ENCODE peak calls at places on chromosome 5, in nine cellular contexts. J is GM12878, T is breast epithelium, N is spleen, H is H54, Q is heart left ventricle, L is HCT116, O is right lobe of liver, P is lower leg skin. A is an unnamed sample.
A peak's percentile ranks its signal among the peaks of the same experiment; 100 is the strongest.

GRCh38 chr5:1511651-1512540 is 11.9 kb downstream of the LPCAT1 start:
- DNase-seq in J (no peak), L (peak; percentile 29), N (peak; percentile 74), Q (peak; percentile 5), H (peak; percentile 94), O (peak; percentile 44), P (no peak), T (no peak), A (no peak)

GRCh38 chr5:179214678-179215077 is 130.6 kb downstream of the ADAMTS2 start:
- DNase-seq in T (no peak), O (no peak), N (no peak), Q (no peak), P (no peak), H (no peak), J (no peak), L (no peak), A (no peak)

GRCh38 chr5:163914911-163915310 is 409.5 kb downstream of the MAT2B start:
- DNase-seq in Q (no peak), T (no peak), J (peak; percentile 27), P (no peak), O (no peak), L (no peak), H (no peak), N (peak; percentile 86), A (no peak)

GRCh38 chr5:10856646-10857332 is 95.8 kb upstream of the DAP start:
- DNase-seq in H (peak; percentile 12), Q (peak; percentile 40), P (no peak), N (peak; percentile 79), J (no peak), L (no peak), T (no peak), O (no peak), A (peak; percentile 16)

GRCh38 chr5:169801324-169801777 is 164.3 kb downstream of the DOCK2 start:
- DNase-seq in O (no peak), Q (no peak), J (no peak), T (no peak), H (peak; percentile 31), P (no peak), N (no peak), L (no peak), A (no peak)

GRCh38 chr5:97071101-97071500 is 71.3 kb downstream of the LIX1 start:
- DNase-seq in H (no peak), P (peak; percentile 44), Q (no peak), O (no peak), T (no peak), N (no peak), J (no peak), L (no peak), A (no peak)

GRCh38 chr5:172380992-172381643 is 73.2 kb downstream of the SH3PXD2B start:
- DNase-seq in Q (peak; percentile 47), H (no peak), J (no peak), L (no peak), P (peak; percentile 51), T (peak; percentile 93), N (no peak), O (peak; percentile 66), A (no peak)

GRCh38 chr5:60844429-60844890 is 391 bp upstream of the ELOVL7 start:
- DNase-seq in P (no peak), H (peak; percentile 45), J (no peak), N (no peak), L (peak; percentile 16), Q (no peak), T (no peak), O (no peak), A (no peak)

GRCh38 chr5:157748740-157749461 is 5.4 kb downstream of the LSM11 start:
- DNase-seq in L (no peak), P (no peak), N (no peak), T (no peak), H (peak; percentile 61), Q (no peak), J (no peak), O (no peak), A (no peak)

GRCh38 chr5:77774981-77775772 is 962 bp downstream of the TBCA start:
- DNase-seq in O (no peak), H (no peak), Q (no peak), L (peak; percentile 7), T (no peak), J (no peak), N (no peak), P (no peak), A (no peak)

GRCh38 chr5:77776606-77777206 is 567 bp upstream of the TBCA start:
- DNase-seq in P (no peak), Q (no peak), H (no peak), L (no peak), O (no peak), N (no peak), T (no peak), J (no peak), A (no peak)

GRCh38 chr5:77777281-77777892 is 1.2 kb upstream of the TBCA start:
- DNase-seq in O (no peak), N (no peak), H (peak; percentile 4), Q (no peak), P (no peak), L (peak; percentile 19), T (no peak), J (no peak), A (no peak)

GRCh38 chr5:77777911-77778310 is 1.8 kb upstream of the TBCA start:
- DNase-seq in N (no peak), P (no peak), J (no peak), O (no peak), H (no peak), T (no peak), L (no peak), Q (no peak), A (no peak)

GRCh38 chr5:77775773-77776605 is at the start of gene TBCA:
- DNase-seq in N (peak; percentile 97), J (peak; percentile 78), P (peak; percentile 77), L (peak; percentile 83), O (peak; percentile 93), H (peak; percentile 70), Q (peak; percentile 88), T (peak; percentile 78), A (peak; percentile 51)
- TF ChIP-seq POLR2A in N (no peak), J (peak; percentile 86), P (peak; percentile 77), L (no peak), O (peak; percentile 92), H (peak; percentile 91), Q (no peak), T (peak; percentile 89), A (peak; percentile 91)

DNA sequence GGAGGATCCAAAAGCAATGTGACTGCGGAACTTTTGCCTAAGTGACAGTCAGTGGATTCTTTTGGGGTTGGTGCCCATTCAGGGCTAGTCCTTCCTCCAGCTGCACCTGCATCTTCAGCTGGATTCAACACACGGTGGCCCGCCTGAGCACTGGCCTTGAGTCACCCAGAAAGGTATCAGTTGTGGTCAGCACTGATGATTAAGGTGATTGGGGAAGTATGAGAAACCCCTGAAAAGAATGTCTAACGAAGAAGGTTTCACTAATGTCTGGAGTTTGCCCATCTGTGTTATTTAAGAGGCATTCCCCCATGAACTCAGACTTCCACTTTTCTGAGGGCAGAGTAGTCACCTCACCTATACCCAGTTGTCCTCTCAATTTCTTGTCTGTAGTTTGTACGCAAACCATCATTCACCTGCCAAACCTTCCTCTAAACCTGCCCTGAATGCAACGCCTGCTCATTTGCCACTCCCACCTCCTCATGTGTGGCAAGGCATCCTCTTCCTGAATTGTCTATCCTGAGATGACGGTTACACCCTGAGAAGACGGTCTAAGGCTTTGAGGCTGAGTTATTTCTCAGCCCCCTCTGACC is 27.2 kb downstream of the CSF2 start:
- DNase-seq in H (no peak), L (no peak), J (peak; percentile 75), T (no peak), P (no peak), Q (no peak), N (peak; percentile 80), O (no peak), A (no peak)
- TF ChIP-seq POLR2A in H (no peak), L (no peak), J (no peak), T (no peak), P (no peak), Q (no peak), N (no peak), O (no peak), A (no peak)

GRCh38 chr5:150422758-150423157 is 10.0 kb upstream of the CD74 start:
- DNase-seq in J (no peak), L (no peak), T (no peak), Q (no peak), P (no peak), N (no peak), H (no peak), O (no peak), A (no peak)
- TF ChIP-seq POLR2A in J (no peak), L (no peak), T (no peak), Q (no peak), P (no peak), N (no peak), H (no peak), O (no peak), A (no peak)

GRCh38 chr5:141322261-141322660 is 1.7 kb upstream of the TAF7 start:
- DNase-seq in O (no peak), J (no peak), Q (no peak), H (no peak), L (no peak), P (no peak), N (no peak), T (no peak), A (no peak)

GRCh38 chr5:141326088-141326854 is 4.0 kb upstream of the PCDHGA1 start:
- DNase-seq in Q (peak; percentile 63), L (no peak), O (no peak), P (peak; percentile 30), T (peak; percentile 75), N (peak; percentile 84), J (no peak), H (peak; percentile 38), A (no peak)

GRCh38 chr5:141319202-141319601 is 1.4 kb downstream of the TAF7 start:
- DNase-seq in H (no peak), J (no peak), P (no peak), N (no peak), T (no peak), Q (no peak), O (no peak), L (no peak), A (no peak)

GRCh38 chr5:141319699-141320098 is 885 bp downstream of the TAF7 start:
- DNase-seq in N (no peak), O (no peak), H (no peak), L (no peak), T (no peak), Q (no peak), P (no peak), J (no peak), A (no peak)

DNA sequence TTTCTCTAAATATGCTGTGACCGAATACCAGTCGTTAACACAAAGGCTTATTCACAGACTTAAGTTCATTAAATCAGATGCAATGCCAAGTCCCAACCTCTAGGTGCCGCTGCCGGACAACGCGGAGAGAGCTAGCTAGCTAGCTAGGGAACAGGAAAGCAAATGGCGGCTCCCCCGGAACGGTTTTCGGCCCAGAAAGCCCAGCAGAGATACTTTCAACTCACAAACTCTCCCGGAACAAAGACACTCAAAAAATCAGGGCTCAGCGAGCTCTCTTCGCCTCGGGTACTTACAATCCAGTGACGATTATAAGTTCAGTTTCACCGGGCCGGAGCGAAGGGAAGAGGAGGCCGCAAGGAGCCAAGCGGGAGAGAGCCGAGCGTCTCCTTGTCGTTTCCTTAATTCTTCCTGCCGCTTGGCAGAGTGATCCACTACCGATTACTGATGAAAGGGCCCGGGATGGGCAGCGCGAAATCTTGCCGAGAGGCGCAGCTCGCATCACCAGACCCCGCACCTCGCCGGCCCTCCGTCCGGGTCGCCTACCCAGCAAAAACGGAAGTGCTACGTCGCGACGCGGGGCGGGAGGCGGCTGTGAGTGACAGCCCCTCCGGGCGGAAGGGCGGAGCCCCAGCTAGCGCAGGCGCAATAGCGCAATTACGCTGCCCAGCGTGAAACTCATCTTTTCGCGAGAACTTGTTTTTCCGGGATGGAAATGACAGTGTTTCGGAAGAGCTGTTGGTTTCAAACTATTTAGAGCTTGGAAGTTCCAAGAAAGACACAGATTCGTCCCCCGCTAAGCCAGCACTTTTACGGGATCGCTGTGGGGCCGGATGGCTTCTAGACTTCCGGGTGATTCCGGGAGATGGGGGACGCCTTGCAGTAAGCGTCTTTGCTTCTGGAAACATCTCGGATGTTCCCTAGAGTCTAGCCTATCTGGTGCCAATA is at the start of gene TAF7:
- DNase-seq in O (peak; percentile 93), T (peak; percentile 90), H (peak; percentile 65), P (peak; percentile 86), Q (peak; percentile 89), J (peak; percentile 72), L (peak; percentile 89), N (peak; percentile 97), A (peak; percentile 64)
- TF ChIP-seq POLR2A in O (peak; percentile 91), T (peak; percentile 91), H (peak; percentile 86), P (peak; percentile 94), Q (peak; percentile 94), J (peak; percentile 99), L (peak; percentile 94), N (peak; percentile 80), A (peak; percentile 97)